ENCODE peak calls at places on chromosomes 4 and X, in six cellular contexts. W, N, E, R, Z and X are unnamed samples.
A peak's percentile ranks its signal among the peaks of the same experiment; 100 is the strongest.

GRCh38 chrX:32448320-32448719 is 763.0 kb downstream of the DMD start:
- DNase-seq in W (no peak), E (no peak), R (peak; percentile 0), N (no peak), Z (no peak), X (no peak)

GRCh38 chr4:15832523-15833451 is 54.7 kb downstream of the CD38 start:
- DNase-seq in E (no peak), Z (no peak), W (no peak), R (no peak), N (no peak), X (no peak)

GRCh38 chr4:182918791-182919302 is 1.7 kb upstream of the DCTD start:
- DNase-seq in E (no peak), W (no peak), N (no peak), R (no peak), Z (no peak), X (no peak)

GRCh38 chr4:97627785-97628184 is 515.5 kb downstream of the STPG2 start:
- DNase-seq in N (no peak), W (no peak), R (no peak), Z (no peak), E (no peak), X (no peak)

GRCh38 chr4:3310301-3311094 is 17.7 kb downstream of the RGS12 start:
- DNase-seq in Z (no peak), E (no peak), N (no peak), R (no peak), W (no peak), X (no peak)

GRCh38 chr4:186203391-186203802 is 12.0 kb downstream of the CYP4V2 start:
- DNase-seq in W (no peak), N (no peak), E (peak; percentile 46), Z (peak; percentile 12), R (no peak), X (no peak)

GRCh38 chr4:74065115-74065642 is 26.7 kb upstream of the CXCL3 start:
- DNase-seq in N (no peak), R (no peak), W (no peak), Z (no peak), E (no peak), X (no peak)

GRCh38 chr4:11722218-11722617 is 293.5 kb upstream of the HS3ST1 start:
- DNase-seq in N (no peak), E (no peak), W (no peak), Z (no peak), R (no peak), X (no peak)

GRCh38 chr4:157727163-157727562 is 445.7 kb downstream of the GASK1B start:
- DNase-seq in W (no peak), E (no peak), N (no peak), Z (no peak), R (no peak), X (no peak)

GRCh38 chr4:123562994-123563745 is 166.6 kb downstream of the SPRY1 start:
- DNase-seq in R (no peak), Z (peak; percentile 34), E (no peak), N (no peak), W (no peak), X (no peak)

GRCh38 chr4:48571471-48571870 is 81.4 kb downstream of the ZAR1 start:
- DNase-seq in E (no peak), Z (no peak), W (no peak), N (no peak), R (no peak), X (no peak)

GRCh38 chr4:89598602-89599001 is 238.4 kb downstream of the SNCA start:
- DNase-seq in R (peak; percentile 15), E (no peak), N (peak; percentile 26), Z (peak; percentile 17), W (peak; percentile 1), X (no peak)

GRCh38 chr4:7279902-7280301 is 87.6 kb downstream of the SORCS2 start:
- DNase-seq in R (no peak), E (no peak), Z (no peak), W (no peak), N (no peak), X (no peak)

GRCh38 chrX:56787734-56788152 is 58.7 kb downstream of the NBDY start:
- DNase-seq in E (no peak), W (no peak), Z (no peak), R (no peak), N (no peak), X (no peak)

GRCh38 chr4:144355809-144356757 is 215.6 kb upstream of the GYPA start:
- DNase-seq in Z (peak; percentile 78), N (peak; percentile 67), E (no peak), W (peak; percentile 12), R (peak; percentile 3), X (no peak)

GRCh38 chrX:153770606-153771175 is 6.6 kb downstream of the PLXNB3 start:
- DNase-seq in Z (no peak), R (no peak), W (no peak), N (no peak), E (no peak), X (no peak)

GRCh38 chrX:118188977-118189376 is 72.4 kb upstream of the KLHL13 start:
- DNase-seq in R (no peak), W (no peak), E (no peak), Z (no peak), N (no peak), X (no peak)

GRCh38 chr4:151197258-151197657 is 79.7 kb upstream of the PRSS48 start:
- DNase-seq in Z (no peak), R (no peak), W (no peak), N (no peak), E (no peak), X (no peak)

GRCh38 chr4:185120631-185120946 is 22.5 kb upstream of the SLC25A4 start:
- DNase-seq in N (no peak), Z (no peak), E (no peak), W (no peak), R (no peak), X (peak; percentile 43)

GRCh38 chrX:81195712-81196111 is 6.0 kb downstream of the HMGN5 start:
- DNase-seq in E (peak; percentile 47), Z (peak; percentile 52), W (peak; percentile 13), R (peak; percentile 27), N (peak; percentile 33), X (peak; percentile 57)

GRCh38 chr4:186058253-186058979 is 10.5 kb upstream of the TLR3 start:
- DNase-seq in W (no peak), E (no peak), Z (no peak), N (no peak), R (no peak), X (no peak)

GRCh38 chr4:2352729-2353221 is 65.7 kb downstream of the ZFYVE28 start:
- DNase-seq in N (no peak), R (no peak), Z (no peak), W (no peak), E (no peak), X (peak; percentile 38)

GRCh38 chr4:110634320-110635154 is 11.7 kb upstream of the PITX2 start:
- DNase-seq in R (no peak), E (no peak), N (no peak), Z (no peak), W (no peak), X (no peak)

GRCh38 chr4:169159614-169160013 is 111.1 kb downstream of the SH3RF1 start:
- DNase-seq in R (no peak), E (no peak), N (no peak), Z (peak; percentile 76), W (no peak), X (no peak)

GRCh38 chrX:109959356-109959871 is 43.5 kb upstream of the TMEM164 start:
- DNase-seq in W (no peak), Z (no peak), R (no peak), E (peak; percentile 64), N (no peak), X (no peak)

GRCh38 chrX:138191998-138192397 is 519.5 kb downstream of the FGF13 start:
- DNase-seq in N (no peak), R (peak; percentile 4), Z (peak; percentile 19), E (peak; percentile 20), W (no peak), X (peak; percentile 45)

GRCh38 chr4:147704846-147705245 is 20.9 kb upstream of the PRMT9 start:
- DNase-seq in Z (peak; percentile 31), E (no peak), N (no peak), R (no peak), W (no peak), X (no peak)

GRCh38 chr4:103478729-103479128 is 241.1 kb downstream of the TACR3 start:
- DNase-seq in Z (no peak), E (no peak), N (no peak), R (no peak), W (no peak), X (no peak)

GRCh38 chrX:152137771-152138387 is 498 bp downstream of the MAGEA10 start:
- DNase-seq in R (no peak), W (no peak), E (no peak), Z (no peak), N (no peak), X (no peak)

GRCh38 chr4:64911846-64912245 is 502.6 kb upstream of the TECRL start:
- DNase-seq in Z (no peak), W (no peak), R (no peak), N (no peak), E (no peak), X (no peak)
- TF ChIP-seq CEBPB in Z (no peak), W (no peak), R (no peak), N (no peak), E (no peak), X (no peak)

GRCh38 chr4:107870916-107871786 is 46.4 kb downstream of the SGMS2 start:
- DNase-seq in E (no peak), R (peak; percentile 14), N (no peak), W (no peak), Z (no peak), X (no peak)
- TF ChIP-seq CEBPB in E (no peak), R (no peak), N (no peak), W (no peak), Z (no peak), X (no peak)

GRCh38 chrX:3777416-3777815 is 64.0 kb upstream of the PRKX start:
- DNase-seq in W (no peak), Z (no peak), N (no peak), E (no peak), R (no peak), X (no peak)
- TF ChIP-seq CEBPB in W (no peak), Z (no peak), N (no peak), E (no peak), R (no peak), X (no peak)

GRCh38 chrX:64338296-64338695 is 57.0 kb downstream of the MTMR8 start:
- DNase-seq in Z (no peak), E (no peak), R (no peak), N (no peak), W (no peak), X (no peak)
- TF ChIP-seq CEBPB in Z (no peak), E (no peak), R (no peak), N (no peak), W (no peak), X (no peak)

GRCh38 chrX:50049228-50049627 is 126.8 kb downstream of the CLCN5 start:
- DNase-seq in R (no peak), N (no peak), E (no peak), Z (no peak), W (no peak), X (no peak)

DNA sequence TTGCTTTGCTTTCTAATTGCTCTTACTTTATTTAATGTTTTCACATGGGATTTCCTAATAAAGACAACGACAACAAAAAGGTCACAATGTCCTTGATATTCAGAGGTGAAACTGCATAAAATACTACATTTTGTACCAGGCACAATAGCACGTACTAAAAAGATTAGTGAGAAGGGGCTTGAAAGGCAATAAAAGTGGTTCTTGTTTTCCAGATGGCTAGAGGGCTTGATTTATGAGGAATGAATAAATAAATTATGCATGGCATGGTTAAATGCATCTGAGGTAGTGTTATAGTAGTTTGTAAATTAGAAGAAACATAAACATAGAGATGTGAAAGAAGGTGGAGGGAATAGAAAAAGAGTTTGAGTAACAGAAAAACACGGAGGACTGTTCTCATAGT is 123.4 kb downstream of the CLCN5 start:
- DNase-seq in R (no peak), E (no peak), W (no peak), Z (no peak), N (no peak), X (no peak)
- TF ChIP-seq CEBPB in R (no peak), E (no peak), W (no peak), Z (no peak), N (no peak), X (no peak)